ENCODE peak calls at places on chromosomes 5 and 9, in eight cellular contexts. I, Z, W, N, Y, B, O and R are unnamed samples.

GRCh38 chr5:43649256-43649655 is 46.3 kb downstream of the NNT start:
- DNase-seq in I (no peak), Z (no peak), W (peak; percentile 82), N (no peak), Y (peak; percentile 66), B (no peak), O (peak; percentile 78), R (no peak)

GRCh38 chr9:34675874-34676273 is 13.4 kb upstream of the CCL27 start:
- DNase-seq in I (no peak), Z (no peak), W (peak; percentile 56), N (no peak), Y (no peak), B (no peak), O (no peak), R (no peak)

GRCh38 chr9:75803130-75803529 is 87.3 kb upstream of the PCSK5 start:
- DNase-seq in I (no peak), Z (peak; percentile 8), W (peak; percentile 56), N (no peak), Y (peak; percentile 64), B (peak; percentile 6), O (peak; percentile 68), R (peak; percentile 42)

GRCh38 chr9:112505607-112506006 is 19.0 kb downstream of the KIAA1958 start:
- DNase-seq in I (no peak), Z (no peak), W (no peak), N (no peak), Y (no peak), B (peak; percentile 72), O (no peak), R (no peak)

GRCh38 chr5:171313481-171314206 is 4.6 kb downstream of the TLX3 start:
- DNase-seq in I (peak; percentile 12), Z (peak; percentile 47), W (no peak), N (no peak), Y (no peak), B (no peak), O (no peak), R (no peak)

GRCh38 chr5:73693573-73694061 is 67.6 kb downstream of the ARHGEF28 start:
- DNase-seq in I (peak; percentile 8), Z (peak; percentile 52), W (peak; percentile 67), N (no peak), Y (peak; percentile 18), B (peak; percentile 32), O (peak; percentile 35), R (no peak)

GRCh38 chr9:82021198-82021597 is 32.6 kb downstream of the SPATA31D1 start:
- DNase-seq in I (no peak), Z (no peak), W (peak; percentile 98), N (peak; percentile 91), Y (peak; percentile 100), B (peak; percentile 24), O (peak; percentile 100), R (no peak)

GRCh38 chr5:171055881-171056454 is 194.2 kb downstream of the RANBP17 start:
- DNase-seq in I (no peak), Z (peak; percentile 16), W (no peak), N (no peak), Y (no peak), B (no peak), O (peak; percentile 1), R (no peak)

GRCh38 chr9:71003346-71003745 is 118.1 kb downstream of the TRPM3 start:
- DNase-seq in I (no peak), Z (peak; percentile 23), W (no peak), N (no peak), Y (no peak), B (no peak), O (no peak), R (no peak)

GRCh38 chr9:109975574-109976327 is 195.8 kb downstream of the PALM2AKAP2 start:
- DNase-seq in I (no peak), Z (no peak), W (peak; percentile 92), N (no peak), Y (peak; percentile 98), B (no peak), O (peak; percentile 98), R (no peak)

GRCh38 chr5:22505891-22506290 is 347.3 kb downstream of the CDH12 start:
- DNase-seq in I (no peak), Z (no peak), W (no peak), N (no peak), Y (no peak), B (no peak), O (no peak), R (no peak)

GRCh38 chr9:77935974-77936373 is 95.6 kb downstream of the GNAQ start:
- DNase-seq in I (no peak), Z (no peak), W (no peak), N (no peak), Y (no peak), B (no peak), O (no peak), R (no peak)

GRCh38 chr9:87501806-87502205 is 4.1 kb downstream of the DAPK1 start:
- DNase-seq in I (no peak), Z (no peak), W (no peak), N (no peak), Y (no peak), B (no peak), O (no peak), R (no peak)
- H3K36me3 ChIP-seq in I (no peaks in the 10 kb centered on the region), Z (no peaks in the 10 kb centered on the region), W (no peaks in the 10 kb centered on the region), N (no peaks in the 10 kb centered on the region), Y (no peaks in the 10 kb centered on the region), B (no peaks in the 10 kb centered on the region), O (no peaks in the 10 kb centered on the region), R (peaks cover 61% of the 10 kb centered on the region)

DNA sequence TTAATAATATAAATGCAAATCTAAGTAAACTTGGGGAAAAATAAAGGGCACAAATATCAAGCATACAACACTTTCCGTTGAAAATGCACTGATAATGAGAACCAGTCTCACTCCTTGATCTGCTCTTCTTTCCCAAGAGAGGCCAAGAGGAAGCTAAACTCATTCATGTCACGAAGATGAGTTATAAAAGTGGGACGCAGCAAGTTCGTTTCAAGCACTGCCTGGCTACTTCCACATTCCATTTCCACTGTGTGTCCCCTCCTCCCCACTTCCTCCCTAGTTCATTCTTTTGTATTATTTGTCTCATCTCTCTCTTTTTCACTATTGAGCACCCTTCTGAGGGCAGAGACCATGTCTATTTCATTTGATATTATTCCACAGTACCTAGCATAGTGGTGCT is 158.1 kb downstream of the SLC24A2 start:
- DNase-seq in I (no peak), Z (no peak), W (no peak), N (no peak), Y (no peak), B (no peak), O (no peak), R (no peak)
- TF ChIP-seq EZH2 in I (no peak), Z (no peak), W (no peak), N (no peak), Y (no peak), B (no peak), O (no peak), R (no peak)

DNA sequence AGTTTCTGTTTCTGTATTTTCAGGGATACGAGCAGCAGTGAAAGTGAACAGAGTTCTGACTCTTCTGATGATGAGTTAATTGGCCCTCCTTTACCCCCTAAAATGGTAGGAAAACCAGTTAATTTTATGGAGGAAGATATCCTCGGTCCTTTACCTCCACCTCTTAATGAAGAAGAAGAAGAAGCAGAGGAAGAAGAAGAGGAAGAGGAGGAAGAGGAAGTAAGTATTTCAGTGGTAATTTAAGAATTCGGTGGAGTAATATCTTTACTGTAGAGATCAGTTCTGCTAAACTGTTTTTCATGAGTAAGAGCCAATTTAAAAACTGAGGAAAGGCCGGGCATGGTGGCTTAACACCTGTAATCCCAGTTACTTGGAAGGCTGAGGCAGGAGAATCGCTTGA is 17.2 kb downstream of the WDR70 start:
- DNase-seq in I (no peak), Z (no peak), W (no peak), N (no peak), Y (no peak), B (no peak), O (no peak), R (no peak)
- H3K36me3 ChIP-seq in I (peaks cover 3% of the 10 kb centered on the region), Z (peaks cover 6% of the 10 kb centered on the region), W (peaks cover 41% of the 10 kb centered on the region), N (peaks cover 5% of the 10 kb centered on the region), Y (peaks cover 20% of the 10 kb centered on the region), B (no peaks in the 10 kb centered on the region), O (no peaks in the 10 kb centered on the region), R (peaks cover 38% of the 10 kb centered on the region)

GRCh38 chr5:141484499-141485304 is at the start of gene PCDHGC4:
- DNase-seq in I (peak; percentile 94), Z (peak; percentile 91), W (peak; percentile 51), N (no peak), Y (peak; percentile 25), B (peak; percentile 38), O (peak; percentile 41), R (no peak)
- TF ChIP-seq EZH2 in I (peak; percentile 22), Z (no peak), W (no peak), N (no peak), Y (no peak), B (peak; percentile 48), O (no peak), R (no peak)

GRCh38 chr9:114423181-114423580 is 35.4 kb upstream of the AKNA start:
- DNase-seq in I (no peak), Z (no peak), W (no peak), N (no peak), Y (no peak), B (no peak), O (no peak), R (no peak)
- H3K36me3 ChIP-seq in I (no peaks in the 10 kb centered on the region), Z (no peaks in the 10 kb centered on the region), W (no peaks in the 10 kb centered on the region), N (no peaks in the 10 kb centered on the region), Y (no peaks in the 10 kb centered on the region), B (no peaks in the 10 kb centered on the region), O (no peaks in the 10 kb centered on the region), R (no peaks in the 10 kb centered on the region)

DNA sequence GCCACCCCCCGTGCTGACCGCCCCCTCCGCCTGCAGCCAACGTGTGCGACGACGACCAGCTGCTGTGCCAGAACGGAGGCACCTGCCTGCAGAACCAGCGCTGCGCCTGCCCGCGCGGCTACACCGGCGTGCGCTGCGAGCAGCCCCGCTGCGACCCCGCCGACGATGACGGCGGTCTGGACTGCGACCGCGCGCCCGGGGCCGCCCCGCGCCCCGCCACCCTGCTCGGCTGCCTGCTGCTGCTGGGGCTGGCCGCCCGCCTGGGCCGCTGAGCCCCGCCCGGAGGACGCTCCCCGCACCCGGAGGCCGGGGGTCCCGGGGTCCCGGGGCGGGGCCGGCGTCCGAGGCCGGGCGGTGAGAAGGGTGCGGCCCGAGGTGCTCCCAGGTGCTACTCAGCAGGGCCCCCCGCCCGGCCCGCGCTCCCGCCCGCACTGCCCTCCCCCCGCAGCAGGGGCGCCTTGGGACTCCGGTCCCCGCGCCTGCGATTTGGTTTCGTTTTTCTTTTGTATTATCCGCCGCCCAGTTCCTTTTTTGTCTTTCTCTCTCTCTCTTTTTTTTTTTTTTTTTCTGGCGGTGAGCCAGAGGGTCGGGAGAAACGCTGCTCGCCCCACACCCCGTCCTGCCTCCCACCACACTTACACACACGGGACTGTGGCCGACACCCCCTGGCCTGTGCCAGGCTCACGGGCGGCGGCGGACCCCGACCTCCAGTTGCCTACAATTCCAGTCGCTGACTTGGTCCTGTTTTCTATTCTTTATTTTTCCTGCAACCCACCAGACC is 80.2 kb downstream of the NTNG2 start:
- DNase-seq in I (peak; percentile 61), Z (peak; percentile 51), W (no peak), N (no peak), Y (no peak), B (peak; percentile 43), O (no peak), R (no peak)
- TF ChIP-seq EZH2 in I (peak; percentile 79), Z (peak; percentile 28), W (peak; percentile 62), N (peak; percentile 85), Y (peak; percentile 1), B (no peak), O (no peak), R (no peak)